ENCODE peak calls at places on chromosomes 13 and 19, in five cellular contexts. One of them, this sample, is unnamed.

GRCh38 chr13:44660050-44660449 is 83.9 kb upstream of the TSC22D1 start:
- DNase-seq in K562: no peak
- DNase-seq in GM12878: no peak
- DNase-seq in H1: no peak
- DNase-seq in HepG2: no peak
- DNase-seq in this sample: no peak

GRCh38 chr13:33636955-33637670 is 180.8 kb upstream of the RFC3 start:
- DNase-seq in K562: no peak
- DNase-seq in GM12878: no peak
- DNase-seq in H1: no peak
- DNase-seq in HepG2: no peak
- DNase-seq in this sample: no peak

GRCh38 chr13:44104969-44105368 is 225.3 kb downstream of the LACC1 start:
- DNase-seq in K562: no peak
- DNase-seq in GM12878: no peak
- DNase-seq in H1: no peak
- DNase-seq in HepG2: no peak
- DNase-seq in this sample: no peak

GRCh38 chr13:21033866-21034601 is 27.4 kb downstream of the LATS2 start:
- DNase-seq in K562: no peak
- DNase-seq in GM12878: no peak
- DNase-seq in H1: no peak
- DNase-seq in HepG2: no peak
- DNase-seq in this sample: no peak

GRCh38 chr13:65606622-65607021 is 1623.5 kb downstream of the PCDH9 start:
- DNase-seq in K562: no peak
- DNase-seq in GM12878: no peak
- DNase-seq in H1: no peak
- DNase-seq in HepG2: no peak
- DNase-seq in this sample: no peak

GRCh38 chr19:11142528-11143171 is 12.9 kb downstream of the SPC24 start:
- DNase-seq in K562: peak
- DNase-seq in GM12878: no peak
- DNase-seq in H1: no peak
- DNase-seq in HepG2: peak
- DNase-seq in this sample: no peak

GRCh38 chr19:31675187-31675913 is 326.1 kb upstream of the TSHZ3 start:
- DNase-seq in K562: no peak
- DNase-seq in GM12878: no peak
- DNase-seq in H1: no peak
- DNase-seq in HepG2: no peak
- DNase-seq in this sample: no peak

GRCh38 chr13:93987458-93987857 is 492.0 kb downstream of the DCT start:
- DNase-seq in K562: no peak
- DNase-seq in GM12878: no peak
- DNase-seq in H1: no peak
- DNase-seq in HepG2: no peak
- DNase-seq in this sample: no peak

GRCh38 chr19:18557474-18558201 is at the start of gene KXD1:
- DNase-seq in K562: peak
- DNase-seq in GM12878: peak
- DNase-seq in H1: peak
- DNase-seq in HepG2: peak
- DNase-seq in this sample: peak
- TF ChIP-seq POLR2A in K562: peak
- TF ChIP-seq POLR2A in GM12878: peak
- TF ChIP-seq POLR2A in H1: no peak
- TF ChIP-seq POLR2A in HepG2: no peak
- TF ChIP-seq POLR2A in this sample: peak

GRCh38 chr13:28429096-28429495 is 65.8 kb downstream of the FLT1 start:
- DNase-seq in K562: no peak
- DNase-seq in GM12878: no peak
- DNase-seq in H1: no peak
- DNase-seq in HepG2: no peak
- DNase-seq in this sample: no peak

GRCh38 chr13:28434934-28435333 is 60.0 kb downstream of the FLT1 start:
- DNase-seq in K562: no peak
- DNase-seq in GM12878: no peak
- DNase-seq in H1: no peak
- DNase-seq in HepG2: no peak
- DNase-seq in this sample: no peak

GRCh38 chr13:28425796-28426195 is 69.1 kb downstream of the FLT1 start:
- DNase-seq in K562: no peak
- DNase-seq in GM12878: no peak
- DNase-seq in H1: no peak
- DNase-seq in HepG2: no peak
- DNase-seq in this sample: no peak

DNA sequence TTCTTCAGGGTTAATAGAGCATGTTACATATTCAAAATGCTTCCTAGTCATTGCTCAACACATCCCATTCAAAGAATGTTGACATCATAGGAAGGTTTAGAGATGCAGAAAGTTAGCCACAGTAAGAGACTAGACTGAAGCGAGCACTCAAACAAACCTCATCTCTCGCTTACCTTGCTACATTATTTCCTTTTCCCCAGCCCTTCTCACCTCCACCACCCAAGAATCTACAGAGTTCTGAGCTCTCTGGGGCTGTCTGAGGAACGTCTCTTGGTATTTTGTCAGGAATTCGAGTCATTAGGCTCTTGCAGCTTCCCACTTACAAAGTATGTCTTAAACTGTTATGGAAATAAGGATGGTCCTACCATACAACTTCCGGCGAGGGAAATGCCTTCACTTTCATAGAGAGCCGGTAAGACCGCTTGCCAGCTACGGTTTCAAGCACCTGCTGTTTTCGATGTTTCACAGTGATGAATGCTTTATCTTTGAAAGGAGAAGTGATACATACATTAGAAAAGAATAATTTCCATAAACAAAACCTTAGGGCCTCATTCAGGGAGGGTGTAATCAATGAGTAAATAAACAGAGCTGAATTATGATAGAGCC is 65.1 kb downstream of the FLT1 start:
- DNase-seq in K562: no peak
- DNase-seq in GM12878: peak
- DNase-seq in H1: peak
- DNase-seq in HepG2: no peak
- DNase-seq in this sample: no peak
- TF ChIP-seq TAF1 in K562: no peak
- TF ChIP-seq TAF1 in GM12878: no peak
- TF ChIP-seq TAF1 in H1: peak
- TF ChIP-seq TAF1 in HepG2: no peak
- TF ChIP-seq TAF1 in this sample: no peak

GRCh38 chr19:38262585-38263268 is 1.6 kb upstream of the SPINT2 start:
- DNase-seq in K562: no peak
- DNase-seq in GM12878: no peak
- DNase-seq in H1: no peak
- DNase-seq in HepG2: no peak
- DNase-seq in this sample: no peak
- TF ChIP-seq POLR2A in K562: no peak
- TF ChIP-seq POLR2A in GM12878: no peak
- TF ChIP-seq POLR2A in H1: no peak
- TF ChIP-seq POLR2A in HepG2: no peak
- TF ChIP-seq POLR2A in this sample: no peak

GRCh38 chr13:37651891-37652290 is 53.3 kb upstream of the POSTN start:
- DNase-seq in K562: no peak
- DNase-seq in GM12878: no peak
- DNase-seq in H1: no peak
- DNase-seq in HepG2: no peak
- DNase-seq in this sample: no peak
- TF ChIP-seq TAF1 in K562: no peak
- TF ChIP-seq TAF1 in GM12878: no peak
- TF ChIP-seq TAF1 in H1: no peak
- TF ChIP-seq TAF1 in HepG2: no peak
- TF ChIP-seq TAF1 in this sample: no peak

GRCh38 chr19:13763300-13763699 is 1.0 kb upstream of the MRI1 start:
- DNase-seq in K562: no peak
- DNase-seq in GM12878: no peak
- DNase-seq in H1: no peak
- DNase-seq in HepG2: no peak
- DNase-seq in this sample: no peak
- TF ChIP-seq POLR2A in K562: no peak
- TF ChIP-seq POLR2A in GM12878: peak
- TF ChIP-seq POLR2A in H1: no peak
- TF ChIP-seq POLR2A in HepG2: no peak
- TF ChIP-seq POLR2A in this sample: no peak

DNA sequence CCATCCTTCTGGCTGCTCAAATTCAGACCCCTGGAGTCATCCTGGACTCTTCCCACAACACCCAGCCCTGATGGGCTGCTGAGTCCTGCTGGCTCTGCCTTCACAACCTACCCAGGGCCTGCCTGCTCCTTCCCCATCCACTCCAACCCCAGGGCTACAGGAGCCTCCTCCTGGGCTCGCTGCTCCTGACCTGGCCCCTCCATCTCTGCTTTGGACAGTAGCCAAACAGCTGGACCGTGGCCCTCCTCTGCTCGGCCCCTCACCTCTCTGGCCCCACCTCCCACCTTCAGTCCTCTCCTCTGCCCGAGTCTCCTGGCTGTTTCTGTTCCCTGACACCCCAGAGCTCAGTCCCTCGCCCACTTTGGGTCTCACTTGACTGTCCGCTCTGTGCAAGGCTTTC is 66.7 kb downstream of the CEBPG start:
- DNase-seq in K562: no peak
- DNase-seq in GM12878: no peak
- DNase-seq in H1: no peak
- DNase-seq in HepG2: no peak
- DNase-seq in this sample: no peak
- TF ChIP-seq TAF1 in K562: no peak
- TF ChIP-seq TAF1 in GM12878: no peak
- TF ChIP-seq TAF1 in H1: no peak
- TF ChIP-seq TAF1 in HepG2: no peak
- TF ChIP-seq TAF1 in this sample: no peak

GRCh38 chr19:58552655-58553054 is 2.2 kb downstream of the CHMP2A start:
- DNase-seq in K562: no peak
- DNase-seq in GM12878: no peak
- DNase-seq in H1: no peak
- DNase-seq in HepG2: no peak
- DNase-seq in this sample: no peak
- TF ChIP-seq POLR2A in K562: no peak
- TF ChIP-seq POLR2A in GM12878: no peak
- TF ChIP-seq POLR2A in H1: no peak
- TF ChIP-seq POLR2A in HepG2: no peak
- TF ChIP-seq POLR2A in this sample: no peak